ENCODE peak calls at places on chromosomes 6 and 20, in four cellular contexts. Z is IMR-90, Q is H1, V is mesendoderm. E is an unnamed sample.

GRCh38 chr6:96702626-96703025 is 134.7 kb downstream of the GPR63 start:
- DNase-seq in Z (no peak), Q (no peak), V (no peak), E (no peak)

GRCh38 chr6:37566209-37566859 is 66.6 kb upstream of the CCDC167 start:
- DNase-seq in Z (no peak), Q (no peak), V (no peak), E (peak)

GRCh38 chr6:41515995-41516394 is 30.2 kb upstream of the FOXP4 start:
- DNase-seq in Z (no peak), Q (no peak), V (no peak), E (no peak)

GRCh38 chr20:47989957-47990356 is 204.7 kb upstream of the SULF2 start:
- DNase-seq in Z (no peak), Q (no peak), V (no peak), E (no peak)

GRCh38 chr20:35768731-35769664 is 2.8 kb upstream of the PHF20 start:
- DNase-seq in Z (peak), Q (peak), V (peak), E (peak)

GRCh38 chr6:31631209-31631608 is 10.7 kb downstream of the PRRC2A start:
- DNase-seq in Z (no peak), Q (no peak), V (no peak), E (no peak)

GRCh38 chr6:118902731-118903130 is 8.8 kb downstream of the ASF1A start:
- DNase-seq in Z (peak), Q (no peak), V (no peak), E (no peak)

GRCh38 chr6:117728626-117729025 is 53.4 kb downstream of the NUS1 start:
- DNase-seq in Z (no peak), Q (no peak), V (no peak), E (no peak)

GRCh38 chr6:156461647-156462046 is 315.5 kb upstream of the ARID1B start:
- DNase-seq in Z (no peak), Q (no peak), V (no peak), E (no peak)

GRCh38 chr6:155524249-155524651 is 68.6 kb upstream of the NOX3 start:
- DNase-seq in Z (peak), Q (no peak), V (no peak), E (no peak)

GRCh38 chr20:52760791-52761190 is 211.4 kb upstream of the TSHZ2 start:
- DNase-seq in Z (no peak), Q (no peak), V (peak), E (peak)

GRCh38 chr6:77019081-77019480 is 444.2 kb downstream of the HTR1B start:
- DNase-seq in Z (no peak), Q (no peak), V (no peak), E (no peak)

GRCh38 chr6:4820704-4821276 is 44.6 kb downstream of the CDYL start:
- DNase-seq in Z (peak), Q (no peak), V (no peak), E (no peak)

GRCh38 chr6:40947876-40948514 is 91.0 kb downstream of the UNC5CL start:
- DNase-seq in Z (peak), Q (no peak), V (peak), E (peak)

GRCh38 chr6:7087491-7087979 is 20.2 kb upstream of the RREB1 start:
- DNase-seq in Z (no peak), Q (no peak), V (no peak), E (no peak)

GRCh38 chr6:112443666-112444065 is 96.5 kb downstream of the RFPL4B start:
- DNase-seq in Z (peak), Q (no peak), V (no peak), E (no peak)

GRCh38 chr6:156720739-156721714 is 56.2 kb upstream of the ARID1B start:
- DNase-seq in Z (peak), Q (peak), V (peak), E (peak)

GRCh38 chr20:39939241-39939865 is 749.7 kb downstream of the MAFB start:
- DNase-seq in Z (no peak), Q (no peak), V (no peak), E (no peak)

GRCh38 chr20:61330441-61330840 is 78.4 kb downstream of the CDH4 start:
- DNase-seq in Z (no peak), Q (no peak), V (no peak), E (no peak)
- H3K56ac ChIP-seq in Z (no peak), Q (no peak), V (no peak), E (no peak)

GRCh38 chr20:25258828-25259227 is 10.9 kb downstream of the PYGB start:
- DNase-seq in Z (no peak), Q (no peak), V (no peak), E (no peak)

GRCh38 chr20:25257756-25258462 is 10.0 kb downstream of the PYGB start:
- DNase-seq in Z (no peak), Q (no peak), V (no peak), E (peak)

GRCh38 chr20:25259788-25260254 is 11.9 kb downstream of the PYGB start:
- DNase-seq in Z (no peak), Q (no peak), V (no peak), E (peak)

GRCh38 chr20:25258463-25258805 is 10.5 kb downstream of the PYGB start:
- DNase-seq in Z (no peak), Q (no peak), V (no peak), E (peak)

GRCh38 chr20:25259358-25259757 is 11.5 kb downstream of the PYGB start:
- DNase-seq in Z (no peak), Q (no peak), V (no peak), E (peak)
- H3K4me2 ChIP-seq in Z (no peak), Q (no peak), V (no peak), E (no peak)

GRCh38 chr6:29941006-29941405 is 1.3 kb upstream of the HLA-A start:
- DNase-seq in Z (no peak), Q (no peak), V (no peak), E (no peak)

GRCh38 chr6:29941476-29941875 is 856 bp upstream of the HLA-A start:
- DNase-seq in Z (peak), Q (no peak), V (no peak), E (no peak)

GRCh38 chr6:29941916-29942274 is 437 bp upstream of the HLA-A start:
- DNase-seq in Z (no peak), Q (no peak), V (no peak), E (no peak)

GRCh38 chr6:29943053-29943966 is 978 bp downstream of the HLA-A start:
- DNase-seq in Z (no peak), Q (no peak), V (no peak), E (no peak)

DNA sequence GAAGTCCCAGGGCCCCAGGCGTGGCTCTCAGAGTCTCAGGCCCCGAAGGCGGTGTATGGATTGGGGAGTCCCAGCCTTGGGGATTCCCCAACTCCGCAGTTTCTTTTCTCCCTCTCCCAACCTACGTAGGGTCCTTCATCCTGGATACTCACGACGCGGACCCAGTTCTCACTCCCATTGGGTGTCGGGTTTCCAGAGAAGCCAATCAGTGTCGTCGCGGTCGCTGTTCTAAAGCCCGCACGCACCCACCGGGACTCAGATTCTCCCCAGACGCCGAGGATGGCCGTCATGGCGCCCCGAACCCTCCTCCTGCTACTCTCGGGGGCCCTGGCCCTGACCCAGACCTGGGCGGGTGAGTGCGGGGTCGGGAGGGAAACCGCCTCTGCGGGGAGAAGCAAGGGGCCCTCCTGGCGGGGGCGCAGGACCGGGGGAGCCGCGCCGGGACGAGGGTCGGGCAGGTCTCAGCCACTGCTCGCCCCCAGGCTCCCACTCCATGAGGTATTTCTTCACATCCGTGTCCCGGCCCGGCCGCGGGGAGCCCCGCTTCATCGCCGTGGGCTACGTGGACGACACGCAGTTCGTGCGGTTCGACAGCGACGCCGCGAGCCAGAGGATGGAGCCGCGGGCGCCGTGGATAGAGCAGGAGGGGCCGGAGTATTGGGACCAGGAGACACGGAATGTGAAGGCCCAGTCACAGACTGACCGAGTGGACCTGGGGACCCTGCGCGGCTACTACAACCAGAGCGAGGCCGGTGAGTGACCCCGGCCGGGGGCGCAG is at the start of gene HLA-A:
- DNase-seq in Z (peak), Q (peak), V (peak), E (peak)
- H2AK5ac ChIP-seq in Z (no peak), Q (no peak), V (no peak), E (no peak)

GRCh38 chr6:125738276-125738675 is 11.2 kb upstream of the HEY2 start:
- DNase-seq in Z (no peak), Q (no peak), V (no peak), E (no peak)

GRCh38 chr6:125742433-125743120 is 6.9 kb upstream of the HEY2 start:
- DNase-seq in Z (no peak), Q (no peak), V (no peak), E (no peak)

GRCh38 chr6:125742024-125742423 is 7.4 kb upstream of the HEY2 start:
- DNase-seq in Z (no peak), Q (no peak), V (no peak), E (no peak)

GRCh38 chr6:125741336-125741735 is 8.1 kb upstream of the HEY2 start:
- DNase-seq in Z (no peak), Q (no peak), V (no peak), E (no peak)

DNA sequence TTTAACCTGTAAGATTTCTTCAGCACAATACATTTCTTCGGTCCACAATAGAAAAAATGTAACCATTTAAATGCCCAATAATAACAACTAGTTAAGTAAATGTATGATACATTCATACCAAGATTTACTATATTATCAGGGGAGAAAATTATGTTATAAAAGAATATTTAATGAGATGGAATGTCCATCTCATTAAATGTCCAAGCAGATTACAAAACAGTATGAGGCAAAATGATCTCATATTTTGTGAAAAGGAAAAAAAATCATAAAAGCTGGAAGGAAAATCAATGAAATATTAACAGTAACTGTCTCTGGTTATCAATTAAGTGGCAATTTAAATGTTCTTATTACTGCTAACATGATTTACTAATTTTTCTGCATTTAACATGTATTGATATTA is 10.1 kb upstream of the HEY2 start:
- DNase-seq in Z (no peak), Q (no peak), V (no peak), E (no peak)
- H3K56ac ChIP-seq in Z (no peak), Q (no peak), V (no peak), E (no peak)

DNA sequence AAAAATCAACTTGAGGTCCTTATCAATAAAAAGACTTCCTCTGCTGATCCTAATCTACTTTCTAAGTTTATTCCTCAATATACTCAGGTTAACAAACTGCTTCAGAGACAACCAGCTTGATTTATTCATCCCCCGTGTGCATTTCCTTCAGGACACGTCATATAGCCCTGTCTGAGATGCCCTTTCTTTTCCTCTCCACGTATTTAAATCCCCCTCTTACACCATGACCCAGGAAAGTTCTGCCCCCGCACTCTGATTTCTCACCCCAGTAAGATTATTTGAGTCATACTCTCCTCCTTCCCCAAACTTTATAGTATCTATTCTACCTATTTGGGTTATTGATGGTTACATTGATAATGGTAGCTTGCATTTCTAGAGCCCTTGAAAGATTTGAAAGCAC is 9.8 kb upstream of the CGA start:
- DNase-seq in Z (no peak), Q (no peak), V (no peak), E (no peak)
- H3K4me2 ChIP-seq in Z (no peak), Q (no peak), V (no peak), E (no peak)

GRCh38 chr6:160960067-160960466 is 31.5 kb upstream of the MAP3K4 start:
- DNase-seq in Z (no peak), Q (no peak), V (no peak), E (no peak)

GRCh38 chr6:160965893-160966292 is 25.7 kb upstream of the MAP3K4 start:
- DNase-seq in Z (no peak), Q (no peak), V (no peak), E (no peak)

GRCh38 chr6:160966493-160967229 is 24.9 kb upstream of the MAP3K4 start:
- DNase-seq in Z (no peak), Q (no peak), V (no peak), E (no peak)

GRCh38 chr6:160960839-160961238 is 30.7 kb upstream of the MAP3K4 start:
- DNase-seq in Z (no peak), Q (no peak), V (no peak), E (no peak)

DNA sequence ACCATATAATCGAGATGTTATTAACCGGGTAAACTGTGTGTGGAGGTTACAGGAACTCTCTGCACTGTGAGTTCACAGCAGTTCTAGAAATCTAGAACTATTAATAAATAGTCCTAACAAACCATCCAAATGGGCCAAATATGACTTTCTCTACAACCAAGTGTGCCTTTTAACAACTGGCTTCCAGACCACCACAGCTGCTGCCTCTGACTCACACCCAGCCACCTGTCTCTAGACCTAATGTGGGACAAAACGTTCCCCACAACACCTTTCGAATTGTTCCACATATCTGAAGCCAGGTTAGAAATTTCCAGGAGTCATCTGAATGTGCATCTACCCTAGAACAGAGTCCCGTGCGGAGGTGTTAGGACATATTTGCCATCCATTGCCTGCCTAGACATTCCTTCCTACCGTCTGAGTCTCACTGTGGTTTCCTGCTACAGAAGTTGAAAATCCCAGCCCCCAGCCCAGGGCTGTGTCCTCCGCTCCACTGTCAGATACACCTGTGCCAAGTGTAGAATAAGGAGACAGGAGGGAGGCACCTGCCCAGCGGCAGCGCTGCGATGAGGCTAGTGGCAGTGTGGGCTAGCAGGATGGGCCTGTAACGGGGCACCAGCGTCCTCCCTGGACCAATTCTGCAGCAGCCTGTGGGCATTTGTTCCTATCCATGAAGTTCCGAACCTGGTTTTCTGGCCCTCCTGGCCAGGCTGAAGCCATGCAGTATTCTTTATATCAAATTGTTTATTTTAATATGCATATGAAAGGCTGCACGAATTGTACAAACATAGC is 28.5 kb upstream of the MAP3K4 start:
- DNase-seq in Z (no peak), Q (no peak), V (no peak), E (no peak)
- H2AK5ac ChIP-seq in Z (no peak), Q (no peak), V (no peak), E (no peak)

GRCh38 chr6:132814716-132815570 is 574 bp downstream of the RPS12 start:
- DNase-seq in Z (no peak), Q (no peak), V (peak), E (no peak)

GRCh38 chr6:132812255-132812732 is 2.1 kb upstream of the RPS12 start:
- DNase-seq in Z (peak), Q (no peak), V (no peak), E (no peak)

GRCh38 chr6:132812756-132813172 is 1.6 kb upstream of the RPS12 start:
- DNase-seq in Z (peak), Q (no peak), V (peak), E (no peak)

GRCh38 chr6:132813173-132813856 is 1.1 kb upstream of the RPS12 start:
- DNase-seq in Z (no peak), Q (no peak), V (peak), E (peak)

DNA sequence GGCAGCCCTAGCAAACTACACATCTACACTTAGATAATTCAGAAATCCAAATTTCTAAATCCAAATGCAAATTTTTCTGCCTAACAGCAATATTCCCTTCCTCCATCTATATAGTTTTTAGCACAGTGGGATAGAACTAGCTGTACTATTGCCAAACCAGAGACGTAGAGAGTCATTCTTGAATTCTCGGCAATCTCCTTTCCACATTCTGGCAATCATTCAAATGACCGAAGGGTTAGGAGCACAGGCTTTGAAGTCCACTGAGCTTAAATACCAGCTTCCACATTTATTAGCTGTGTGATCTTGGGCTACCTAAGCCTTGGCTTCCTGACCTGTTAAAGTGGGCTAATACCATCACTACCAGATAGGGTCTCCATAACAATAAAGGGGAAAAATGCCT is 3.1 kb upstream of the RPS12 start:
- DNase-seq in Z (peak), Q (no peak), V (no peak), E (no peak)
- H3K56ac ChIP-seq in Z (no peak), Q (no peak), V (no peak), E (no peak)

DNA sequence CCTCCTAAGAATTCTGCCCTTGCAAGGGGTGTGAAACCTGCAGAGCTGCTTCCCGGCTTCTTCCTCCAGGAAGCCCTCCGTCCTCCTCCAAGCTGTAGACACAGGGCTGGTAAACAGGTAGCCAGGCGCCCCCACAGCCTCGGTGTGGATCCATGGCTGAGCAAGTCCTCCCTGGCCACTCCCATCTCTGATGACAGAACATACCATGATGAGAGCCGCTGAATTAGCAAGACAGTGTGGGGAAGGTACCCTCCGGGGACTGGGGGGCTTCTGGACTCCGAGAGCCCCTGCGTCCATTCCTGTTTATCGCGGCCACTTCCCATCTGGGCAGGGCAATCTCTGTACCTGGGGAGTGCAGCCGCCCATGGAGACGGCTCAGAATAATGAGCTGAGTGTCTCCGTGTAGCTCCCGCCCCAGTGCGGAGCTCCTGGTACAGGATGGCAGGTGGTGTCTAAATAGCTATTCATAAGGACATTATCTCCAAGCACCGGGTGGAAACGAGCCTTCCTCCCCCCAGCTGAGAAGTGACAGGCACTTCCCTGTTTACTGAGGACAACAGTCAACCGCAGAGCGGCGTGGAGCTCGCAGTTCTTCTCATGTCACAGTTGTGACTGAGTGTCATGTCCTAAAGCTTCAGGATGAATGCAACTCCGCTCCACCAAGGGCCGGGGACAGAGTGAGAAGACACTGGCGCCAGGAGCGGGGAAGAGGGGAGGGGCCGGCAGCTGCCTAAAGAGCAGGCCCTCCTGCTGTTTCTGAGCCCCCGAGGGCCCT is 22.7 kb upstream of the NTSR1 start:
- DNase-seq in Z (no peak), Q (no peak), V (peak), E (no peak)
- H3K4me2 ChIP-seq in Z (no peak), Q (no peak), V (no peak), E (no peak)

DNA sequence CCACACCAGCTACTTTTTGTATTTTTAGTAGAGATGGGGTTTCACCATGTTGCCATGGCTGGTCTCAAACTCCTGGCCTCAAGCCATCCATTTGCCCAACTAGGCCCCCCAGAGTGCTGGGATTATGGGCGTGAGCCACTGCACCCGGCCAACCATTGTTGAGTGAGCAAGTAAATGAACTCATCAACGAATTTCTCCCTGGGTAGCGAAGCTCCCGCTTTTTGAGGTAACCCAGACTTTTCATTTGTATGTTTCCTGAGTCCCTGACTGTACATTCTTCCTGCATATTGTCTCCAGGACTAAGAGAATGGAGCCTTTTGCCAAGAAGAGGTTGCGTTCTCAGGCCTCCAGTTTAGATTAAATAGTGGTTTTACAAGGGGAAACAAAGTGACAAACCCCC is 36.4 kb downstream of the RIPOR3 start:
- DNase-seq in Z (no peak), Q (no peak), V (no peak), E (no peak)
- H2AK5ac ChIP-seq in Z (peak), Q (no peak), V (no peak), E (no peak)

GRCh38 chr6:16145038-16145437 is 16.2 kb downstream of the MYLIP start:
- DNase-seq in Z (no peak), Q (no peak), V (no peak), E (no peak)
- H3K56ac ChIP-seq in Z (no peak), Q (no peak), V (no peak), E (no peak)

E was measured in H9.